ENCODE peak calls at places on chromosomes 7 and 10, in nine cellular contexts. C is B cell; U is WERI-Rb-1; E is activated CD8-positive, alpha-beta T cell treated with anti-CD3 and anti-CD28 coated beads for 36 hours; S is choroid plexus epithelial cell; F is transverse colon; L is ovary; K is HFFc6; M is GM20000. H is an unnamed sample.
A peak's percentile ranks its signal among the peaks of the same experiment; 100 is the strongest.

GRCh38 chr10:92242910-92243671 is 47.8 kb downstream of the CPEB3 start:
- DNase-seq in C (peak; percentile 64), M (peak; percentile 52), E (peak; percentile 64), K (peak; percentile 27), S (peak; percentile 84), F (peak; percentile 66), U (peak; percentile 62), L (peak; percentile 52), H (peak; percentile 68)

GRCh38 chr10:48517482-48517881 is 87.4 kb downstream of the ARHGAP22 start:
- DNase-seq in K (no peak), M (no peak), L (no peak), F (no peak), E (no peak), S (no peak), C (no peak), U (no peak), H (no peak)

GRCh38 chr7:1985071-1985470 is 247.7 kb downstream of the MAD1L1 start:
- DNase-seq in C (no peak), K (no peak), U (no peak), E (no peak), L (no peak), M (no peak), F (no peak), S (no peak), H (no peak)

GRCh38 chr10:79422178-79422892 is 23.1 kb downstream of the ZCCHC24 start:
- DNase-seq in M (no peak), E (no peak), S (peak; percentile 95), U (no peak), C (no peak), F (no peak), L (peak; percentile 72), K (peak; percentile 92), H (no peak)

GRCh38 chr10:21888959-21889358 is 114.6 kb downstream of the DNAJC1 start:
- DNase-seq in E (peak; percentile 25), L (no peak), S (no peak), K (no peak), U (no peak), C (peak; percentile 19), F (peak; percentile 10), M (peak; percentile 34), H (no peak)

GRCh38 chr7:134690016-134690415 is 43.4 kb downstream of the BPGM start:
- DNase-seq in M (peak; percentile 25), K (peak; percentile 76), S (peak; percentile 88), U (no peak), E (no peak), L (no peak), C (no peak), F (no peak), H (no peak)

GRCh38 chr10:95650232-95650631 is 6.3 kb downstream of the ALDH18A1 start:
- DNase-seq in K (no peak), M (no peak), L (no peak), F (no peak), U (no peak), C (no peak), S (no peak), E (no peak), H (no peak)

GRCh38 chr10:391304-391703 is 256.0 kb downstream of the ZMYND11 start:
- DNase-seq in K (no peak), E (no peak), U (no peak), L (no peak), F (no peak), C (no peak), M (no peak), S (no peak), H (no peak)

GRCh38 chr7:121204537-121204936 is 124.3 kb upstream of the WNT16 start:
- DNase-seq in S (no peak), C (no peak), F (no peak), M (no peak), L (no peak), K (peak; percentile 75), E (no peak), U (no peak), H (peak; percentile 16)

GRCh38 chr10:71735709-71736569 is 16.4 kb upstream of the C10orf105 start:
- DNase-seq in C (peak; percentile 51), M (peak; percentile 47), K (no peak), F (peak; percentile 62), U (no peak), L (peak; percentile 29), S (no peak), E (peak; percentile 86), H (no peak)

GRCh38 chr7:20449146-20449648 is 118.5 kb downstream of the ITGB8 start:
- DNase-seq in K (no peak), M (no peak), F (no peak), C (no peak), S (no peak), E (no peak), U (no peak), L (no peak), H (no peak)

GRCh38 chr7:1460757-1461639 is 1.7 kb upstream of the MICALL2 start:
- DNase-seq in E (no peak), S (peak; percentile 59), U (no peak), C (no peak), K (no peak), M (peak; percentile 80), L (peak; percentile 73), F (peak; percentile 81), H (no peak)

GRCh38 chr7:110964770-110965169 is 126.2 kb upstream of the LRRN3 start:
- DNase-seq in U (no peak), E (no peak), S (peak; percentile 11), F (no peak), K (peak; percentile 64), L (no peak), M (no peak), C (no peak), H (no peak)

GRCh38 chr10:109824206-109824605 is 99.1 kb downstream of the XPNPEP1 start:
- DNase-seq in U (no peak), E (no peak), S (no peak), C (no peak), M (no peak), L (no peak), F (no peak), K (no peak), H (peak; percentile 56)

GRCh38 chr7:157668221-157668883 is 331.5 kb downstream of the DNAJB6 start:
- DNase-seq in F (no peak), C (no peak), M (no peak), S (no peak), E (no peak), U (no peak), K (no peak), L (no peak), H (no peak)

GRCh38 chr7:100210803-100211202 is 8.9 kb upstream of the PVRIG start:
- DNase-seq in F (no peak), C (no peak), L (no peak), M (no peak), S (no peak), K (no peak), E (peak; percentile 57), U (no peak), H (no peak)

GRCh38 chr7:36304099-36304425 is 85.6 kb upstream of the ANLN start:
- DNase-seq in M (no peak), E (no peak), L (no peak), C (no peak), K (no peak), F (no peak), U (no peak), S (no peak), H (peak; percentile 12)

GRCh38 chr7:126524967-126525366 is 727.8 kb downstream of the GRM8 start:
- DNase-seq in S (no peak), U (no peak), L (no peak), C (no peak), E (no peak), F (no peak), K (no peak), M (no peak), H (no peak)

GRCh38 chr7:67364441-67365017 is 367.9 kb downstream of the TYW1 start:
- DNase-seq in C (no peak), F (no peak), M (no peak), K (no peak), S (no peak), U (no peak), L (peak; percentile 41), E (no peak), H (no peak)
- TF ChIP-seq CTCF in C (no peak), F (no peak), M (no peak), K (no peak), S (no peak), U (no peak), L (no peak), E (no peak), H (no peak)

GRCh38 chr7:16657656-16658279 is 11.8 kb downstream of the BZW2 start:
- DNase-seq in E (no peak), K (peak; percentile 75), M (no peak), S (peak; percentile 87), F (peak; percentile 21), L (no peak), U (peak; percentile 62), C (no peak), H (peak; percentile 51)
- TF ChIP-seq CTCF in E (no peak), K (peak; percentile 38), M (no peak), S (peak; percentile 37), F (no peak), L (no peak), U (no peak), C (no peak), H (no peak)

DNA sequence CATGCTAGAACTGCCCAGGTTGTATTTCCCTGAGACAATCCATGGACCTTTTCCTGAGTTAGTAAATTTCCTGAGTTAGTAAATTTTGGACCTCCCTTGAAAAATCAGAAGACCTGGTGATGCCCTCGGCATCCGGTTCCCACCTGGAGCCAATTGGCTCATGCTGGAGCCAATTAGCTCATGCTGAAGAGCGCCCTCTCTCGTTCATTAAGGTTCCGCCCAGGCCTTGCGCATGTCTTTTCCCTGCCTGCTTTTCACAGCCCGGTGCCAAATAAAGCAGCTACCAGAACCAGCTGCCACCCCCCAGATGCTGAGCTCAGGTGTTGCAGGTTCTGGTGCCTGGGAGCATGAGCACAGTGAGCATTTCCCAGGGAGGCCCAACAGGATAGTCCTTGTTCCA is 96.2 kb downstream of the APBB1IP start:
- DNase-seq in E (peak; percentile 27), C (no peak), U (no peak), L (no peak), K (no peak), F (no peak), S (no peak), M (no peak), H (no peak)
- TF ChIP-seq CTCF in E (peak; percentile 9), C (no peak), U (no peak), L (no peak), K (peak; percentile 58), F (no peak), S (no peak), M (no peak), H (no peak)

DNA sequence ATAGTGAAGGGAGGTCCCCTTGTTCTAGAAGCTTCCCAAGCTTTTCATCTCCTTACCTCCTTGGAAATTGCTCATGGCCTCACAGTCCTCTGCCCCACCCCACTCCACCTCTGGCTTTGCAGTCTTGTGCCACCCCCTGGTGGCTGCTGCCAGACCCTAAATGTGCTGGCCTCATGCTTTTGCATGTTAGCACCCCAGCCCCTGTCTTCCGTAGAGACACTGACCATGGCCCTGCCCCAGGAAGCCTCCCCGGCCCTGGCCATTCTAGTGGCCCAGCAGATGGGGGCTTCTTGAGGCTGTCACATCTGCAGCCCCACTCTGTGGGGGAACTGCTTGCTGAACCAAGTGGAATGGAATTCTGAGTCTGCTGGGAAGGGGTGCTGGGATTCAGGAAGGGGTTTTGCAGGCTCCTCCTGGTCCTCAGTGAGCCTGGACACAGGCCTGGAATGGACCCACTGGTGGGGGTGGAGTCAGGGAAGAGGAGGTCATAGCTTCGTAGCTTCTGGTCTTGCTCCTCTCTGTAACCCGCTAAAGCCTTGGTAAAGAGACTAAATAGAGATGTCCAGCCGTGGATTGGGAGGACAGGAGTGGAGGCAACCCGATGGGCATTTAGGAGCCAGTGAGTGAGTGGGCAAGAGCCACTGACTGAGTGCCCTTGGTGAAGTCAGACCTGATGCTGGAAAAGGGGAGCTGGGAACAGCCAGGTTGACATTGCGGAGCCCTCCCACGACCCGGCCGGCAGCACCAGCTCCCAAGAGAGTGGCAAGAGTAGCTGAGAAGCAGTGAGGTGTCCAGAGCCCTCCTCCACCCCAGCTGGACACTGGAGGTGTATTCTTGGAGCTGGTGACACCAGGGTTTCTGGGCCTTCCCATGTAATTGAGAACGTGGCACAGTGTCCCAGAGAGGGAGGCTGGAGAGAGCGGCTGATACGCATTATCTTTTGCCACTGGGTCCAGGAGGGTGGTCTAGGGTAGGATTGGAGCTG is 20.9 kb downstream of the RAMP3 start:
- DNase-seq in F (no peak), U (peak; percentile 43), M (no peak), K (no peak), C (no peak), L (peak; percentile 17), E (peak; percentile 26), S (peak; percentile 2), H (no peak)
- TF ChIP-seq CTCF in F (no peak), U (peak; percentile 44), M (no peak), K (peak; percentile 47), C (no peak), L (no peak), E (no peak), S (peak; percentile 16), H (no peak)

H was measured in bronchial epithelial cell.